ENCODE peak calls at places on chromosome 21, in seven cellular contexts. D is activated T-cell treated with anti-CD3 and anti-CD28 coated beads for 1 hour; H is GM12865; L is pulmonary artery endothelial cell; V is G401; J is NCI-H146; T is stimulated activated CD8-positive, alpha-beta memory T cell treated with anti-CD3 and anti-CD28 coated beads, Interleukin-15, amount 100 ng/mL, for 4 hours. R is an unnamed sample.

GRCh38 chr21:22885079-22885478 is 1886.9 kb downstream of the NCAM2 start:
- DNase-seq in D (no peak), H (no peak), L (no peak), V (no peak), J (no peak), T (no peak), R (no peak)

GRCh38 chr21:18951291-18952038 is 547.9 kb upstream of the TMPRSS15 start:
- DNase-seq in D (no peak), H (peak; percentile 7), L (no peak), V (peak; percentile 62), J (no peak), T (no peak), R (no peak)

GRCh38 chr21:45364464-45365185 is 40.3 kb upstream of the COL18A1 start:
- DNase-seq in D (no peak), H (no peak), L (peak; percentile 48), V (peak; percentile 24), J (no peak), T (no peak), R (peak; percentile 42)

GRCh38 chr21:39720126-39720778 is 24.7 kb upstream of the IGSF5 start:
- DNase-seq in D (no peak), H (no peak), L (no peak), V (no peak), J (no peak), T (no peak), R (no peak)

GRCh38 chr21:35469446-35469845 is 420.3 kb upstream of the RUNX1 start:
- DNase-seq in D (no peak), H (no peak), L (no peak), V (no peak), J (no peak), T (no peak), R (no peak)

GRCh38 chr21:42436914-42437313 is 33.2 kb downstream of the UBASH3A start:
- DNase-seq in D (no peak), H (no peak), L (no peak), V (no peak), J (no peak), T (no peak), R (no peak)

GRCh38 chr21:44572959-44573583 is 458 bp upstream of the KRTAP10-4 start:
- DNase-seq in D (no peak), H (no peak), L (no peak), V (no peak), J (no peak), T (no peak), R (no peak)

GRCh38 chr21:34900376-34900775 is 148.7 kb downstream of the RUNX1 start:
- DNase-seq in D (no peak), H (no peak), L (no peak), V (no peak), J (no peak), T (no peak), R (no peak)

GRCh38 chr21:43890042-43890441 is 25.0 kb downstream of the AGPAT3 start:
- DNase-seq in D (no peak), H (no peak), L (no peak), V (no peak), J (no peak), T (no peak), R (no peak)

R was measured in brain pericyte.